ENCODE peak calls at places on chromosomes 11 and 22, in eight cellular contexts. Q, J, O, M, U, T, G and F are unnamed samples.
A peak's percentile ranks its signal among the peaks of the same experiment; 100 is the strongest.

GRCh38 chr11:111189466-111189865 is 56.1 kb upstream of the POU2AF2 start:
- DNase-seq in Q (no peak), J (no peak), O (no peak), M (no peak), U (no peak), T (no peak), G (no peak), F (no peak)

GRCh38 chr22:41285441-41285819 is 557 bp downstream of the RANGAP1 start:
- DNase-seq in Q (peak; percentile 88), J (peak; percentile 56), O (peak; percentile 78), M (peak; percentile 62), U (peak; percentile 68), T (peak; percentile 73), G (peak; percentile 76), F (peak; percentile 90)

GRCh38 chr11:110973401-110973980 is 261.3 kb upstream of the ARHGAP20 start:
- DNase-seq in Q (no peak), J (no peak), O (no peak), M (no peak), U (no peak), T (no peak), G (no peak), F (no peak)

GRCh38 chr11:125662689-125663088 is 18.0 kb downstream of the ACRV1 start:
- DNase-seq in Q (no peak), J (no peak), O (no peak), M (no peak), U (no peak), T (no peak), G (no peak), F (no peak)

GRCh38 chr11:25734592-25735211 is 597.2 kb upstream of the ANO3 start:
- DNase-seq in Q (no peak), J (peak; percentile 8), O (no peak), M (no peak), U (no peak), T (no peak), G (no peak), F (no peak)

GRCh38 chr11:47359586-47359985 is 7.1 kb upstream of the MYBPC3 start:
- DNase-seq in Q (peak; percentile 85), J (no peak), O (no peak), M (no peak), U (no peak), T (no peak), G (no peak), F (peak; percentile 69)

GRCh38 chr11:108069947-108070346 is 51.4 kb upstream of the ACAT1 start:
- DNase-seq in Q (no peak), J (no peak), O (peak; percentile 29), M (no peak), U (no peak), T (no peak), G (no peak), F (no peak)

GRCh38 chr22:17871726-17872458 is 97.6 kb upstream of the BID start:
- DNase-seq in Q (peak; percentile 54), J (no peak), O (no peak), M (no peak), U (no peak), T (no peak), G (no peak), F (no peak)

GRCh38 chr22:42150727-42151590 is 20.3 kb upstream of the CYP2D6 start:
- DNase-seq in Q (no peak), J (no peak), O (no peak), M (no peak), U (no peak), T (no peak), G (no peak), F (peak; percentile 62)

GRCh38 chr11:94149435-94149834 is 20.8 kb downstream of the PANX1 start:
- DNase-seq in Q (no peak), J (no peak), O (peak; percentile 93), M (no peak), U (no peak), T (no peak), G (no peak), F (no peak)

GRCh38 chr11:65900125-65900898 is at the start of gene FOSL1:
- DNase-seq in Q (peak; percentile 96), J (peak; percentile 85), O (peak; percentile 94), M (peak; percentile 89), U (peak; percentile 97), T (peak; percentile 93), G (peak; percentile 95), F (peak; percentile 97)

GRCh38 chr11:65897020-65897471 is 3.1 kb downstream of the FOSL1 start:
- DNase-seq in Q (no peak), J (no peak), O (no peak), M (no peak), U (no peak), T (no peak), G (no peak), F (no peak)

GRCh38 chr11:65900899-65901180 is 652 bp upstream of the FOSL1 start:
- DNase-seq in Q (no peak), J (no peak), O (no peak), M (no peak), U (no peak), T (no peak), G (no peak), F (no peak)

GRCh38 chr11:65898656-65899355 is 1.4 kb downstream of the FOSL1 start:
- DNase-seq in Q (no peak), J (no peak), O (no peak), M (no peak), U (no peak), T (no peak), G (no peak), F (no peak)

GRCh38 chr11:65899356-65900124 is 648 bp downstream of the FOSL1 start:
- DNase-seq in Q (peak; percentile 92), J (peak; percentile 58), O (peak; percentile 73), M (no peak), U (peak; percentile 67), T (peak; percentile 82), G (peak; percentile 89), F (peak; percentile 78)
- TF ChIP-seq POLR2AphosphoS5 in Q (peak; percentile 51), J (no peak), O (peak; percentile 90), M (no peak), U (peak; percentile 45), T (no peak), G (no peak), F (peak; percentile 58)

DNA sequence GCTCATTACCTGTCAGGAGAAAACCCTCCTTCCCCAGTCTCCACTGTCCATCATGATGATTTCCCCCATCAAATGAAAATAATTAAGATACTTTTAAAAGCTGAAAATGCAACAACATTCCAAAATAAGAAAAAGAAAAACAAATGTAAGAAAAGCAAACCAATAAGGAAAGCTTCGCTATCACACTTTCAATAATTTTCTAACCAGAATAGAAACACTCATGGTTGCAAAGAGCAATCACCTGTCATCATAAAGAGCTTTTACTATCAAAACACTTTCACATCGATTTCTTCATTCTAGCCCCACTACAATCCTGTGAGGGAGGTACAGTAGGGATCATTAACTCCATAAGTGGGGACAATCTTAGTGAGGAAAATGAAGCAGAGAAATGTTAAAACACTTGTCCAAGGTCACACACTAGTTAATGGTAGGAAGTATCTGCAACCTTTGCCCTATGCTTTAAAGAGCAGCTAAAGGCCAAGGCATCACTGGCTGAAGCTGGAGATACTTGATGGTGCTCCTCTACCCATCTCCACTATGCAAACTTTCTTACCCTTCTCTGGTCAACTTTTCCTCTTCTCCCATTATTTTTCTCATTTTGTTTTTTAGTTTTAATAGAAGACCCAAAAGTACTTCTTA is 2.6 kb downstream of the RBM4B start:
- DNase-seq in Q (no peak), J (no peak), O (no peak), M (no peak), U (no peak), T (no peak), G (no peak), F (no peak)
- TF ChIP-seq POLR2AphosphoS5 in Q (no peak), J (no peak), O (no peak), M (no peak), U (no peak), T (no peak), G (no peak), F (no peak)

GRCh38 chr11:69646493-69647201 is 5.7 kb downstream of the CCND1 start:
- DNase-seq in Q (peak; percentile 67), J (no peak), O (no peak), M (no peak), U (no peak), T (peak; percentile 57), G (peak; percentile 55), F (no peak)

GRCh38 chr11:69648679-69649575 is 8.0 kb downstream of the CCND1 start:
- DNase-seq in Q (peak; percentile 73), J (no peak), O (no peak), M (no peak), U (no peak), T (peak; percentile 60), G (peak; percentile 52), F (no peak)

GRCh38 chr11:69647349-69647748 is 6.4 kb downstream of the CCND1 start:
- DNase-seq in Q (peak; percentile 66), J (no peak), O (no peak), M (no peak), U (no peak), T (no peak), G (peak; percentile 48), F (peak; percentile 69)

GRCh38 chr11:69649576-69649900 is 8.6 kb downstream of the CCND1 start:
- DNase-seq in Q (no peak), J (no peak), O (no peak), M (no peak), U (no peak), T (no peak), G (no peak), F (no peak)

DNA sequence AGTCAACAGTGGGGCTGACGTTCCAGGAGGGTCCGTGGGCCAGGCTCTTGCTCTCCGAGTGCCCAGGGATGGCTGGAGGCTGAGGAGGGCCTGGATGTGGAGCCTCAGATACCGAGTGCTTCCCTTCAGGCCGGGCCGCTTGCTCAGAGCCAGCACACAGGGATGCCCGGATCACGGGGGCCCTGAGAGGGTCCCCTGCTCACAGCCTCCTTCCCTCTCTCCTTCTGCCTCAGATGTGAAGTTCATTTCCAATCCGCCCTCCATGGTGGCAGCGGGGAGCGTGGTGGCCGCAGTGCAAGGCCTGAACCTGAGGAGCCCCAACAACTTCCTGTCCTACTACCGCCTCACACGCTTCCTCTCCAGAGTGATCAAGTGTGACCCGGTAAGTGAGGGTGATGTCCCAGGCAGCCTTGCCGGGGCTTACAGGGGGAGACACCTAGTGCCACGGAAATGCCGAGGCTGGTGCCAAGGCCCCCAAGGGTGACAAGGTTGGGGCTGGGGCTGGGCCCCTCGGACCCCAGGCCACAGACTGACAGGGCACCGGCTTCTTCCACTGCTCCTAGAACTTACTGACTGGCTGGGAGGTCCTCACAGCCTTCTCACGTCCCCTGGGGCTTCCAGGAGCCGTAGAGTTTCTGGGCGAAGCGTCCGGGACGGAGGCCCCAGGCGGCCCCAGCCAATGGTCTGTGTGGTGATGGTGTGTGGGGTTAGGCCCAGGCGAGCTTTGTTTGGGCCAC is 7.0 kb downstream of the CCND1 start:
- DNase-seq in Q (peak; percentile 76), J (no peak), O (no peak), M (no peak), U (no peak), T (peak; percentile 57), G (peak; percentile 54), F (no peak)
- TF ChIP-seq POLR2AphosphoS5 in Q (no peak), J (peak; percentile 20), O (no peak), M (no peak), U (no peak), T (no peak), G (no peak), F (no peak)

DNA sequence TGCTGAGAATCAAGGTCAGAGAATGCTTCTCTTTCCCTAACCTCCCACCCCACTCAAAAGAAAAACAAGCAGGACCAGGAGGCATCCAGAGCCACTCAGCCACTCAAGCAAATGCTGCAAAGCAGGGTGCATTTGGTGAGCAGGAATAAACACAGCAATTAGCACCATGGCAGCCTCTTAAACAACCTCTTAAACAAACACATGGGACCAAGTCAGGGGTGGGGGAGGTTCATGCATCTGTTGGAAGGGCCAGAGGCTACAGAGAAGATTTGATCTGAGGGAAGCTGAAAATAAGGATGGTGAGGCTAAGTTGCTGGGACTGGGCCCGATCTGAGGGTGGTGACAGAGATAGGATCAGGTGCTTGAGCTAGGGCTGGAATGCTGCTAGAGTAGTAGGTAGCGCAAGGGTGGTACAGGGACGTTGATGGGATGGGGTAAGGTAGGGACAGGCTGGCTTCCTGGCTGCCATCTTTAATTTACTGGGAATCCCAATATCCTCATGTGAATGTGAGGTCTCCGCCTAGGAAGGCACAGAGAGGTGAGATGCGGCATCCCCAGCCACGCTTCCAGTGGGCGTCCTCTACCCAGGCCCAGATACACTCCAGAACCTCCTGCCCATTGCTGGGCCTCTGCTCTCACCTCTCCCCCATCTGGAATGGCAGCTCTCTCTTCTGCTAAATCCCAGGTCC is 26.6 kb upstream of the LMO1 start:
- DNase-seq in Q (peak; percentile 53), J (no peak), O (no peak), M (no peak), U (no peak), T (peak; percentile 27), G (no peak), F (no peak)
- TF ChIP-seq POLR2AphosphoS5 in Q (no peak), J (no peak), O (no peak), M (no peak), U (no peak), T (no peak), G (no peak), F (no peak)